ENCODE peak calls at places on chromosomes 13 and 19, in eight cellular contexts. B is lower leg skin, I is neural crest cell, K is heart left ventricle, Y is HCT116, S is tibial nerve, N is A549, Q is cardiac muscle cell. X is an unnamed sample.

GRCh38 chr13:97108535-97108910 is 113.6 kb upstream of the MBNL2 start:
- DNase-seq in Y (no peak), K (no peak), Q (peak), B (no peak), S (no peak), N (no peak), I (no peak), X (no peak)

GRCh38 chr13:68872338-68872737 is 1235.3 kb upstream of the ATXN8OS start:
- DNase-seq in K (no peak), S (no peak), I (no peak), Y (no peak), B (no peak), Q (no peak), N (no peak), X (no peak)

GRCh38 chr13:37201081-37201480 is 95.6 kb upstream of the CSNK1A1L start:
- DNase-seq in K (no peak), B (no peak), S (no peak), N (no peak), Y (no peak), Q (peak), I (no peak), X (no peak)

GRCh38 chr19:28585796-28586195 is 627.2 kb downstream of the UQCRFS1 start:
- DNase-seq in K (no peak), Y (no peak), N (no peak), I (no peak), Q (no peak), S (no peak), B (no peak), X (no peak)

GRCh38 chr13:30148791-30149190 is 158.6 kb downstream of the KATNAL1 start:
- DNase-seq in Y (no peak), I (no peak), Q (no peak), S (no peak), K (no peak), N (no peak), B (no peak), X (no peak)

GRCh38 chr13:113977976-113978375 is 4.1 kb upstream of the C13orf46 start:
- DNase-seq in I (no peak), Y (no peak), B (no peak), S (no peak), Q (no peak), N (no peak), K (no peak), X (no peak)

GRCh38 chr19:50155520-50156109 is 7.5 kb downstream of the IZUMO2 start:
- DNase-seq in N (peak), K (no peak), Y (no peak), Q (no peak), S (no peak), I (no peak), B (no peak), X (no peak)

GRCh38 chr13:50197705-50198104 is 182.5 kb downstream of the KCNRG start:
- DNase-seq in K (no peak), N (no peak), I (no peak), S (no peak), B (no peak), Q (peak), Y (no peak), X (no peak)

GRCh38 chr19:35534803-35535480 is 1.7 kb downstream of the GAPDHS start:
- DNase-seq in Q (no peak), N (no peak), K (no peak), Y (no peak), S (no peak), I (no peak), B (no peak), X (no peak)

GRCh38 chr19:10662384-10663251 is 8.5 kb downstream of the ILF3 start:
- DNase-seq in Y (no peak), S (no peak), N (no peak), Q (peak), I (no peak), K (no peak), B (no peak), X (no peak)

GRCh38 chr19:39582891-39583625 is 19.3 kb upstream of the LGALS13 start:
- DNase-seq in K (no peak), Y (no peak), I (no peak), B (no peak), N (no peak), Q (no peak), S (no peak), X (no peak)

GRCh38 chr13:43377149-43377548 is 353.8 kb downstream of the DNAJC15 start:
- DNase-seq in N (no peak), K (no peak), Q (peak), I (no peak), Y (no peak), S (no peak), B (no peak), X (no peak)

GRCh38 chr13:113393572-113394503 is 29.9 kb upstream of the GRTP1 start:
- DNase-seq in N (peak), K (peak), S (peak), Y (peak), I (peak), Q (peak), B (peak), X (peak)

GRCh38 chr19:50230379-50231351 is 27.2 kb downstream of the MYH14 start:
- DNase-seq in Y (no peak), B (no peak), Q (no peak), S (no peak), N (no peak), I (no peak), K (no peak), X (no peak)

GRCh38 chr19:6236310-6237291 is 43.2 kb downstream of the MLLT1 start:
- DNase-seq in N (no peak), I (no peak), S (no peak), Q (no peak), Y (no peak), B (peak), K (no peak), X (no peak)

GRCh38 chr19:54345938-54346386 is 7.0 kb upstream of the LILRA4 start:
- DNase-seq in Y (no peak), Q (no peak), N (no peak), S (peak), B (peak), I (no peak), K (no peak), X (no peak)

GRCh38 chr13:48251616-48252081 is 18.6 kb downstream of the ITM2B start:
- DNase-seq in S (no peak), Y (no peak), N (no peak), Q (peak), I (no peak), K (peak), B (no peak), X (no peak)

GRCh38 chr13:92807343-92807742 is 419.3 kb upstream of the GPC6 start:
- DNase-seq in N (no peak), S (no peak), Y (no peak), B (no peak), Q (peak), K (no peak), I (no peak), X (no peak)

GRCh38 chr13:37475966-37476365 is 122.6 kb downstream of the POSTN start:
- DNase-seq in K (no peak), Y (no peak), S (no peak), I (no peak), Q (no peak), B (no peak), N (no peak), X (no peak)

GRCh38 chr19:45766293-45766918 is 2.6 kb downstream of the SIX5 start:
- DNase-seq in Q (no peak), K (no peak), Y (no peak), N (no peak), S (no peak), B (no peak), I (no peak), X (no peak)

GRCh38 chr13:73141292-73141771 is 82.5 kb downstream of the KLF5 start:
- DNase-seq in B (no peak), Y (no peak), S (no peak), I (no peak), K (no peak), Q (peak), N (no peak), X (no peak)

GRCh38 chr13:95087746-95088305 is 213.4 kb downstream of the ABCC4 start:
- DNase-seq in S (no peak), N (peak), I (no peak), K (no peak), B (no peak), Y (no peak), Q (peak), X (no peak)

GRCh38 chr13:73731564-73731963 is 402.6 kb downstream of the KLF12 start:
- DNase-seq in N (no peak), Q (no peak), I (no peak), S (no peak), Y (no peak), K (no peak), B (no peak), X (no peak)

GRCh38 chr13:50222569-50223332 is 207.5 kb downstream of the KCNRG start:
- DNase-seq in N (no peak), I (no peak), Y (no peak), Q (peak), S (peak), K (peak), B (peak), X (peak)

GRCh38 chr13:41054212-41054877 is 7.0 kb upstream of the WBP4 start:
- DNase-seq in K (no peak), S (peak), Q (peak), I (peak), Y (no peak), N (peak), B (no peak), X (no peak)

GRCh38 chr19:44955500-44956439 is 590 bp downstream of the CLPTM1 start:
- DNase-seq in Y (no peak), B (no peak), I (no peak), N (no peak), K (no peak), S (no peak), Q (no peak), X (no peak)

GRCh38 chr19:44278181-44278690 is 18.6 kb downstream of the ZNF233 start:
- DNase-seq in I (no peak), N (no peak), B (no peak), S (no peak), Y (no peak), K (no peak), Q (no peak), X (no peak)

GRCh38 chr13:19345916-19346422 is 164.3 kb upstream of the TUBA3C start:
- DNase-seq in I (no peak), B (no peak), S (no peak), K (no peak), N (peak), Y (no peak), Q (no peak), X (no peak)

GRCh38 chr13:89457977-89458376 is 1786.8 kb downstream of the SLITRK5 start:
- DNase-seq in N (peak), I (no peak), Y (no peak), S (no peak), Q (peak), B (no peak), K (no peak), X (no peak)

GRCh38 chr13:98942997-98943396 is 34.9 kb downstream of the DOCK9 start:
- DNase-seq in B (peak), K (no peak), I (no peak), N (no peak), S (no peak), Q (no peak), Y (no peak), X (no peak)

GRCh38 chr13:48506092-48506701 is 26.7 kb downstream of the RCBTB2 start:
- DNase-seq in S (no peak), K (no peak), Q (no peak), I (no peak), Y (no peak), B (no peak), N (no peak), X (no peak)

GRCh38 chr19:28406237-28406596 is 806.7 kb downstream of the UQCRFS1 start:
- DNase-seq in Y (no peak), S (no peak), I (no peak), N (no peak), Q (peak), B (no peak), K (no peak), X (no peak)

GRCh38 chr13:54241719-54242118 is 1213.1 kb downstream of the OLFM4 start:
- DNase-seq in B (no peak), S (peak), K (no peak), N (no peak), Q (no peak), I (no peak), Y (no peak), X (no peak)

GRCh38 chr13:31038834-31039552 is 106.5 kb downstream of the TEX26 start:
- DNase-seq in I (no peak), N (no peak), Q (peak), B (no peak), S (no peak), Y (no peak), K (no peak), X (no peak)

GRCh38 chr13:42369071-42369795 is 97.3 kb downstream of the AKAP11 start:
- DNase-seq in S (no peak), I (no peak), Y (no peak), K (no peak), B (no peak), Q (no peak), N (no peak), X (no peak)

GRCh38 chr13:40285634-40286033 is 380.8 kb downstream of the FOXO1 start:
- DNase-seq in S (no peak), Y (no peak), Q (no peak), B (no peak), I (no peak), K (no peak), N (no peak), X (no peak)

GRCh38 chr19:29810504-29810871 is 1.3 kb upstream of the CCNE1 start:
- DNase-seq in I (no peak), N (peak), B (no peak), Q (no peak), Y (no peak), K (peak), S (peak), X (no peak)

GRCh38 chr13:41107584-41108014 is 25.0 kb downstream of the KBTBD6 start:
- DNase-seq in B (no peak), N (no peak), S (no peak), I (no peak), K (no peak), Q (no peak), Y (no peak), X (no peak)

GRCh38 chr13:59747529-59747928 is 416.2 kb downstream of the DIAPH3 start:
- DNase-seq in I (no peak), Y (peak), S (no peak), K (no peak), B (no peak), Q (no peak), N (no peak), X (no peak)

GRCh38 chr13:110546933-110547332 is 14.6 kb downstream of the RAB20 start:
- DNase-seq in B (peak), K (peak), N (peak), S (peak), I (no peak), Q (peak), Y (peak), X (peak)

DNA sequence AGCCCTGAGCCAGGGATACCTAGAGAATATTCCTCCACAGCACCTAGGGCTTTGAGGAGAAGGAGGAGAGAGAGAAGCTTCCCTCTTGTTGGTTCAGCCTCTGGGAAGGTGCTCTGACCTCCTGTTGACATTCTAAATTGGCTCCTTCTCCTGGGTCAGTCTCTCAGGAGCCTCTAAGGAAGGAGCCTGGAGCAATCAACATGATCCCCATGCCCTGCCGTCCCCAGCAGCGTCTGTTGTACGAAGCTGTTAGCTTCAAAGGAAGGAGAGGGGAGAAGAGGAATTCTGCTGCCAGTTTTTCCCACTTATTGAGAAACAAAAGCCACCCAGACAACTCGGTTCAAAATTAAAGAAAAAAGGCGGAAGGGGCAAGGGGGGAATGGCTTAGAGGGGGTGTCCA is 116.4 kb upstream of the CACNA1A start:
- DNase-seq in Q (no peak), B (no peak), I (no peak), Y (no peak), K (no peak), N (no peak), S (no peak), X (no peak)
- TF ChIP-seq CTCF in Q (no peak), B (no peak), I (no peak), Y (no peak), K (no peak), N (no peak), S (no peak), X (no peak)

DNA sequence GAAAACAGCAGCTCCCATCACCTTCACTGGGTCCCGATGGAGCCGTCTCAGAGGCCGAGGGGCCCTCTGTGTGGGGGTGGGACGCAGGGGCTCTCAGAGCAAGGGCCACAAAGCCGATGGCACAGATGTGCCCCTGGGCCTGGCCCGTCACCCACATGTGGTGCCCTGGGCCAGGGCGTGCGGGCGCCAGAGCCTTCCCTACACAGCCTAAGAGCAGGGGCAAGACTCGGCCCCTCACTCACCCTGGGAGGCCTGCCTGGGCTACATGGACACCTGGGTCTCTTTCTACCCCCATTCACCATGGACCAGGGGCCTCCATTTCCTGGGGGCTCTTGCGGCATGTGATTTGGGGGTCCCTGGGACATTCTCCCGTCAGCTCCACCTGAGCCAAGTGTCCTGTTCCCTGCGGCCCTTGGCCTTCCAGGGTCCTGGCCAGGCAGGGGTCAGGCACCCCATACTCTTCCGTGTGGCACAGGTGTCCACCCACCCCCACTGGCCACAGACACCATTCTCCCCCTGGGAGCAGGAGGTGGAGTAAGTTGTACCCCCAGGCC is 10.0 kb downstream of the COMP start:
- DNase-seq in B (no peak), K (no peak), I (no peak), Q (no peak), N (no peak), Y (no peak), S (no peak), X (no peak)
- TF ChIP-seq CTCF in B (no peak), K (no peak), I (no peak), Q (no peak), N (no peak), Y (no peak), S (no peak), X (no peak)

GRCh38 chr19:33332248-33332647 is 29.9 kb upstream of the CEBPA start:
- DNase-seq in K (peak), Q (no peak), B (no peak), Y (no peak), S (peak), N (no peak), I (no peak), X (no peak)

GRCh38 chr19:33334271-33334670 is 31.9 kb upstream of the CEBPA start:
- DNase-seq in B (no peak), K (no peak), Q (no peak), Y (no peak), S (no peak), N (no peak), I (no peak), X (no peak)

GRCh38 chr19:33333151-33333550 is 30.8 kb upstream of the CEBPA start:
- DNase-seq in Q (no peak), S (no peak), K (no peak), I (no peak), N (no peak), B (no peak), Y (no peak), X (no peak)

GRCh38 chr19:33335446-33335845 is 33.1 kb upstream of the CEBPA start:
- DNase-seq in S (no peak), Q (no peak), I (no peak), B (no peak), K (no peak), Y (no peak), N (no peak), X (no peak)

GRCh38 chr19:33333615-33334014 is 31.3 kb upstream of the CEBPA start:
- DNase-seq in S (no peak), Q (no peak), I (no peak), B (no peak), K (no peak), N (no peak), Y (no peak), X (no peak)
- TF ChIP-seq CTCF in S (no peak), Q (no peak), I (no peak), B (no peak), K (no peak), N (no peak), Y (no peak), X (no peak)

GRCh38 chr19:1602091-1602707 is 3.1 kb downstream of the UQCR11 start:
- DNase-seq in K (no peak), I (no peak), S (no peak), B (no peak), Q (no peak), Y (no peak), N (no peak), X (no peak)
- TF ChIP-seq CTCF in K (no peak), I (no peak), S (no peak), B (no peak), Q (no peak), Y (no peak), N (no peak), X (no peak)

GRCh38 chr19:16618248-16618647 is 9.8 kb downstream of the MED26 start:
- DNase-seq in S (no peak), Y (no peak), Q (no peak), B (no peak), N (no peak), K (no peak), I (no peak), X (no peak)

GRCh38 chr19:16620584-16620983 is 7.4 kb downstream of the MED26 start:
- DNase-seq in B (no peak), Y (no peak), N (no peak), I (no peak), Q (no peak), S (no peak), K (no peak), X (no peak)

GRCh38 chr19:16619456-16619855 is 8.5 kb downstream of the MED26 start:
- DNase-seq in Y (no peak), B (no peak), I (no peak), S (no peak), N (no peak), Q (no peak), K (peak), X (no peak)

GRCh38 chr19:16621165-16621800 is 6.7 kb downstream of the MED26 start:
- DNase-seq in Q (no peak), Y (no peak), N (no peak), I (no peak), B (no peak), K (no peak), S (no peak), X (no peak)

DNA sequence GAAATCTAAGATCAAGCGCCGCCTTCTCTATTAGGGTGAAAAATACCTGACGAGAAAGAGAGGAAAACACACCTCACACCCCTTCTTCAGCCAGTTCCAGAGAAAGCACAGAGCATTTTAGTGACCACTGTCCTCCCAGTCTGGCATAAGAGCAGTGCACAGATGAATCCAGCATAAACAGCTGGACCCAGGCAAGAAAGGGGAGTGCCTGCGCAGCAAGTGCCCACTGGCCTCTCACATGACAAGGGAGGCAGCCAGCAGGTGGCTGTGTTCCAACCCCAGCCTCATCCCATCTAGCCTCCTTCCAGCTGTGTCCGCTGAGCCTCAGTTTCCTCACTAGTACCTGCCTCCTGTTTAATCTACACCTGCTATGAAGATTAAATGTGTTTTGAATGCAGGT is 8.0 kb downstream of the MED26 start:
- DNase-seq in B (no peak), N (no peak), I (no peak), S (no peak), Y (no peak), K (no peak), Q (no peak), X (no peak)
- TF ChIP-seq CTCF in B (no peak), N (no peak), I (no peak), S (no peak), Y (no peak), K (no peak), Q (no peak), X (no peak)

DNA sequence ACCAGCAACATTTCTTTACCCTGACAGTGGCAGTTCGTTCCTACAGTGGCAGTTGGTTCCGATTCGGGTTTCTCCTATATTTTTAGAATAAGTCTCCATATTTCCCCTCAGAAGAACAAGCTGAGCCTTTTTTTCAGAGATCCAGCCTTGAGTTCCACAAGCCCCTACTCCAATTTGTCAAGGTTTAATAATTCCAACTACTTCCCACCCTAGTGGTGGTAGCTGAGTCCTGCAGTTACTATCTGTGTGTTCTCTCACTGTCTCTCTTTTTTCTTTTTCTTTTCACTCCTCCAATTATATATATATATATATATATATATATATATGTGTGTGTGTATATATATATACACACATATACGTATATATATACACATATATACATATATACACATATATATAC is 1347.3 kb downstream of the PCDH9 start:
- DNase-seq in I (no peak), Y (no peak), S (no peak), Q (no peak), N (no peak), B (no peak), K (no peak), X (no peak)
- TF ChIP-seq CTCF in I (peak), Y (peak), S (no peak), Q (peak), N (no peak), B (no peak), K (no peak), X (no peak)

GRCh38 chr19:3732108-3732507 is 23.9 kb downstream of the TJP3 start:
- DNase-seq in I (no peak), Q (no peak), B (no peak), S (no peak), K (no peak), N (no peak), Y (no peak), X (no peak)
- TF ChIP-seq CTCF in I (no peak), Q (no peak), B (no peak), S (no peak), K (no peak), N (no peak), Y (no peak), X (no peak)

X was measured in omental fat pad.